ENCODE peak calls at places on chromosome 11, in eight cellular contexts. E is EH; O is tibial nerve; R is NCI-H1092 treated with DMSO at 0.1 percent for 48 hours; W is KBM-7; N is CD4-positive, alpha-beta memory T cell; I is aorta; C is stomach. X is an unnamed sample.

GRCh38 chr11:31424652-31425051 is 55.0 kb downstream of the DNAJC24 start:
- DNase-seq in E (no peak), O (no peak), R (no peak), W (no peak), N (no peak), I (no peak), C (no peak), X (no peak)

GRCh38 chr11:77871855-77872254 is 50.9 kb downstream of the AAMDC start:
- DNase-seq in E (no peak), O (no peak), R (no peak), W (no peak), N (no peak), I (no peak), C (no peak), X (no peak)

GRCh38 chr11:26993965-26994446 is at the start of gene FIBIN:
- DNase-seq in E (peak), O (no peak), R (no peak), W (no peak), N (no peak), I (peak), C (no peak), X (no peak)

GRCh38 chr11:112292785-112293407 is 32.2 kb upstream of the PLET1 start:
- DNase-seq in E (peak), O (no peak), R (no peak), W (peak), N (no peak), I (peak), C (peak), X (peak)

GRCh38 chr11:134537296-134537695 is 125.3 kb upstream of the B3GAT1 start:
- DNase-seq in E (no peak), O (no peak), R (no peak), W (no peak), N (no peak), I (no peak), C (no peak), X (no peak)

GRCh38 chr11:69463181-69463891 is 18.1 kb upstream of the LINC01488 start:
- DNase-seq in E (peak), O (no peak), R (no peak), W (no peak), N (no peak), I (peak), C (no peak), X (peak)

GRCh38 chr11:94183886-94184264 is 55.2 kb downstream of the PANX1 start:
- DNase-seq in E (peak), O (peak), R (no peak), W (peak), N (no peak), I (peak), C (peak), X (no peak)

GRCh38 chr11:8671651-8672062 is 10.8 kb downstream of the TRIM66 start:
- DNase-seq in E (no peak), O (no peak), R (peak), W (no peak), N (no peak), I (no peak), C (no peak), X (peak)

GRCh38 chr11:66418168-66418985 is 2.5 kb upstream of the NPAS4 start:
- DNase-seq in E (peak), O (no peak), R (peak), W (peak), N (peak), I (peak), C (peak), X (peak)

GRCh38 chr11:125948278-125949051 is 2.6 kb downstream of the VSIG10L2 start:
- DNase-seq in E (no peak), O (no peak), R (no peak), W (no peak), N (no peak), I (no peak), C (no peak), X (no peak)

GRCh38 chr11:45815747-45816146 is 10.8 kb downstream of the SLC35C1 start:
- DNase-seq in E (peak), O (no peak), R (no peak), W (peak), N (no peak), I (no peak), C (no peak), X (no peak)

GRCh38 chr11:65491163-65491465 is 7.7 kb upstream of the MALAT1 start:
- DNase-seq in E (peak), O (no peak), R (no peak), W (no peak), N (no peak), I (no peak), C (no peak), X (no peak)